ENCODE peak calls at places on chromosome 17, in four cellular contexts. X, J, N and S are unnamed samples.

GRCh38 chr17:77061711-77062110 is 79.1 kb upstream of the SEC14L1 start:
- DNase-seq in X (no peak), J (no peak), N (no peak), S (no peak)

GRCh38 chr17:12053552-12053951 is 32.9 kb downstream of the MAP2K4 start:
- DNase-seq in X (no peak), J (no peak), N (no peak), S (no peak)

GRCh38 chr17:59762022-59762825 is 54.8 kb downstream of the VMP1 start:
- DNase-seq in X (no peak), J (no peak), N (peak), S (no peak)

GRCh38 chr17:61415374-61416210 is 15.9 kb downstream of the TBX2 start:
- DNase-seq in X (peak), J (no peak), N (no peak), S (no peak)

GRCh38 chr17:61331178-61331577 is 68.5 kb upstream of the TBX2 start:
- DNase-seq in X (no peak), J (no peak), N (no peak), S (peak)

GRCh38 chr17:50074227-50074626 is 18.3 kb downstream of the ITGA3 start:
- DNase-seq in X (no peak), J (no peak), N (no peak), S (no peak)

GRCh38 chr17:50840311-50840851 is 5.0 kb downstream of the WFIKKN2 start:
- DNase-seq in X (no peak), J (no peak), N (no peak), S (no peak)

GRCh38 chr17:76700627-76701470 is 9.9 kb downstream of the MXRA7 start:
- DNase-seq in X (no peak), J (no peak), N (no peak), S (peak)

GRCh38 chr17:2056221-2057129 is 1.6 kb downstream of the HIC1 start:
- DNase-seq in X (no peak), J (peak), N (no peak), S (peak)

GRCh38 chr17:55056530-55056929 is 88.0 kb downstream of the STXBP4 start:
- DNase-seq in X (no peak), J (no peak), N (peak), S (no peak)

GRCh38 chr17:3594056-3594810 is 15.0 kb downstream of the TRPV1 start:
- DNase-seq in X (peak), J (no peak), N (no peak), S (peak)

GRCh38 chr17:37797206-37797605 is 52.3 kb upstream of the HNF1B start:
- DNase-seq in X (no peak), J (no peak), N (no peak), S (no peak)

GRCh38 chr17:80245566-80246265 is 14.9 kb upstream of the RNF213 start:
- DNase-seq in X (no peak), J (no peak), N (no peak), S (no peak)

GRCh38 chr17:42485680-42486079 is 27.0 kb downstream of the ATP6V0A1 start:
- DNase-seq in X (no peak), J (no peak), N (no peak), S (no peak)